ENCODE peak calls at places on chromosome 20, in ten cellular contexts. Q is neuronal stem cell; D is CD8-positive, alpha-beta memory T cell; Z is transverse colon; G is thyroid gland; U is right lobe of liver; F is stomach; I is pancreas; M is cardiac muscle cell; P is heart left ventricle. L is an unnamed sample.

GRCh38 chr20:37071481-37071911 is 24.3 kb downstream of the RBL1 start:
- DNase-seq in Z (no peak), I (no peak), D (no peak), U (no peak), F (no peak), P (no peak), Q (no peak), M (peak; percentile 23), G (no peak), L (no peak)

GRCh38 chr20:38230253-38230551 is 30.3 kb downstream of the KIAA1755 start:
- DNase-seq in Q (no peak), Z (no peak), D (no peak), M (no peak), I (no peak), P (no peak), U (no peak), F (no peak), G (no peak), L (no peak)

GRCh38 chr20:52150440-52151258 is 40.9 kb downstream of the ZFP64 start:
- DNase-seq in M (peak; percentile 68), F (no peak), Q (peak; percentile 17), G (peak; percentile 7), D (no peak), P (no peak), I (no peak), U (no peak), Z (no peak), L (no peak)

GRCh38 chr20:33702861-33703260 is 16.7 kb upstream of the E2F1 start:
- DNase-seq in I (no peak), P (peak; percentile 73), Z (no peak), F (no peak), M (no peak), D (no peak), G (peak; percentile 59), U (peak; percentile 63), Q (no peak), L (no peak)

GRCh38 chr20:10935658-10936057 is 261.9 kb upstream of the JAG1 start:
- DNase-seq in I (no peak), G (no peak), U (no peak), P (peak; percentile 27), M (peak; percentile 34), Q (no peak), F (no peak), Z (no peak), D (no peak), L (no peak)

GRCh38 chr20:53678990-53679596 is 85.5 kb upstream of the ZNF217 start:
- DNase-seq in U (no peak), G (no peak), I (no peak), P (no peak), M (peak; percentile 51), F (no peak), Q (no peak), Z (no peak), D (no peak), L (no peak)

GRCh38 chr20:17225891-17226409 is 890 bp upstream of the PCSK2 start:
- DNase-seq in P (no peak), Z (no peak), Q (no peak), G (peak; percentile 41), M (no peak), I (peak; percentile 18), F (no peak), U (no peak), D (no peak), L (no peak)

GRCh38 chr20:8790442-8791074 is 278.3 kb upstream of the PLCB4 start:
- DNase-seq in M (peak; percentile 70), D (no peak), Q (peak; percentile 29), G (peak; percentile 52), Z (peak; percentile 40), U (no peak), P (no peak), I (peak; percentile 46), F (peak; percentile 36), L (no peak)

GRCh38 chr20:37539424-37539823 is 11.7 kb upstream of the BLCAP start:
- DNase-seq in Q (no peak), I (no peak), F (no peak), P (no peak), G (no peak), D (no peak), M (no peak), U (no peak), Z (no peak), L (no peak)

GRCh38 chr20:22579711-22580697 is 4.4 kb downstream of the FOXA2 start:
- DNase-seq in G (no peak), F (peak; percentile 53), Z (no peak), I (peak; percentile 57), M (no peak), D (no peak), U (peak; percentile 59), P (no peak), Q (no peak), L (no peak)

GRCh38 chr20:57573893-57574292 is 13.0 kb downstream of the PCK1 start:
- DNase-seq in D (no peak), Z (no peak), I (no peak), U (no peak), M (no peak), G (no peak), P (no peak), F (no peak), Q (no peak), L (no peak)

DNA sequence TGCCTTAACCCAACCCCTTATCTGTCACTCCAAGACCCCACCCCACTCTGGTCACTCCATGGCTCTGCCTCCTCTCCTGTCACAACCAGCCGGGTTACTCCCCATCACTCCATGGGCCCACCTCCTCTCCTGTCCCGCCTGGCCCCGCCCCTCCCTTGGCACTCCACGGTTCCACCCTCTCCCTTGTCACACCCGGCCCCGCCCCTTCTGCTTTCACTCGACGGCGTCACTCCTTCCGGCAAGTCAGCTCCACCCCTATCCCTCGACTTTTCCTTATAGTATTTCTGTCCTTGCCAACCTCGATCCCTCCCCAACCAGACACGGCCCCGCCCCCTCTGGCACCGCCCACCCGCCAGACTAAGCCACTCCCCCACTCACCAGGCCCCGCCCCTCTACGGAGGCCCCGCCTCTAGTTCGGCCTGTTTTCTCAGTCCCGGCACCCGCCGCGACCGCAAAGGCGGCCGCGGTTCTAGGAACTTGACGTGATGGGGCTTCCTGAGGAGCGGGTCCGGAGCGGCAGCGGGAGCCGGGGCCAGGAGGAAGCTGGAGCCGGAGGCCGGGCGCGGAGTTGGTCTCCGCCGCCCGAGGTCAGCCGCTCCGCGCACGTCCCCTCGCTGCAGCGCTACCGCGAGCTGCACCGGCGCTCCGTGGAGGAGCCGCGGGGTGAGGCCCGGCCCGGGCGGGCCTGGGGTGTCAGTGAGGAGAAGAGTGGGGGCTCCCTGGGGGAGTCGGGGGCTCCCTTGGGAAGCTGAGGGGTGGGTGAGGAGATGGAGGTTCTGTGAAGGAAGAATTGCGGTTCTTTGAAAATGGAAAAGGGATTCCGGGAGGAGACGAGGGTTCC is at the start of gene ACSS2:
- DNase-seq in P (peak; percentile 100), Q (peak; percentile 97), G (peak; percentile 100), U (peak; percentile 100), F (peak; percentile 100), M (peak; percentile 99), I (peak; percentile 99), Z (peak; percentile 100), D (peak; percentile 92), L (peak; percentile 99)
- H3K27ac ChIP-seq in P (peak within 1 kb of the TSS; percentile 95), Q (peak within 1 kb of the TSS; percentile 14), G (peak within 1 kb of the TSS; percentile 86), U (peak within 1 kb of the TSS; percentile 91), F (peak within 1 kb of the TSS; percentile 92), M (peak within 1 kb of the TSS; percentile 76), I (peak within 1 kb of the TSS; percentile 56), Z (peak within 1 kb of the TSS; percentile 97), D (peak within 1 kb of the TSS; percentile 59), L (peak within 1 kb of the TSS; percentile 95)

GRCh38 chr20:63549679-63550282 is 2.2 kb upstream of the SRMS start:
- DNase-seq in M (no peak), D (no peak), G (no peak), Q (no peak), Z (no peak), F (no peak), I (no peak), U (no peak), P (no peak), L (no peak)
- H3K4me1 ChIP-seq in M (no peaks in the 10 kb centered on the region), D (peaks cover 16% of the 10 kb centered on the region), G (peaks cover 9% of the 10 kb centered on the region), Q (peaks cover 6% of the 10 kb centered on the region), Z (peaks cover 39% of the 10 kb centered on the region), F (peaks cover 23% of the 10 kb centered on the region), I (no peaks in the 10 kb centered on the region), U (no peaks in the 10 kb centered on the region), P (no peaks in the 10 kb centered on the region), L (peaks cover 5% of the 10 kb centered on the region)

GRCh38 chr20:44897133-44897532 is 11.6 kb downstream of the YWHAB start:
- DNase-seq in I (no peak), U (no peak), M (no peak), F (no peak), Z (no peak), P (no peak), Q (no peak), G (no peak), D (no peak), L (no peak)

GRCh38 chr20:44901972-44902371 is 7.9 kb upstream of the PABPC1L start:
- DNase-seq in G (no peak), F (no peak), Q (no peak), P (no peak), I (no peak), U (no peak), M (no peak), Z (no peak), D (no peak), L (no peak)

GRCh38 chr20:44904377-44904776 is 5.5 kb upstream of the PABPC1L start:
- DNase-seq in P (no peak), G (no peak), Q (no peak), D (no peak), U (no peak), I (no peak), M (no peak), F (no peak), Z (no peak), L (no peak)

GRCh38 chr20:44896583-44896982 is 11.1 kb downstream of the YWHAB start:
- DNase-seq in G (no peak), P (no peak), D (no peak), Z (no peak), M (peak; percentile 69), U (no peak), F (no peak), I (no peak), Q (no peak), L (no peak)

DNA sequence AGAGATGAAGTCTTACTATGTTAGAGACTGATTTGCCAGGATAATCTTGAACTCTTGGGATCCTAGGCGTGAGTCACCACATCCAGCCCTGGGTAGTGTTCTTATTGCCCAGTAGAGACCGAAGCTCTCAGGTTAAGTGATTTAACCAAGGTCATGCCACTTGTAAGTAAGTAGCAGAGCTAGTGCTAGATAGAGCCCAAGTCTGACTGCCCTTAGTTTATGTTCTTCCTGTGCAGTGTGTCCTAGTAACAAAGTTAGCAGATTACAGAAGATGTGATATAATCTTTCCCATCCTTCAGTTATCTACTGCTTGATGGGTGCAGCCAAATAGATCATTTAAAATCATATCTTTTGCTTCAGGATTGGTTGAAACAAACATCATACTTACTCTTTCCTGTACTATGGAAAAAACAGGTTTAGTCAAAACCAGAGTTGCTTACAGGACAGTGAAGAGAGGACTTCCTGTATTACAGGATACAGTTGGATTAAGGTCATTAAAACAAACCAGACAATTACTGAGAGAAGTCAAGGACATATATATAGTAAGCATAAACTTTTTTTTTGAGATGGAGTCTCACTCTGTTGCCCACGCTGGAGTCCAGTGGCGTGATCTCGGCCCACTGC is 9.5 kb upstream of the PABPC1L start:
- DNase-seq in D (no peak), Q (no peak), U (no peak), M (no peak), I (no peak), Z (no peak), P (no peak), G (no peak), F (no peak), L (no peak)
- H3K36me3 ChIP-seq in D (peaks cover 45% of the 10 kb centered on the region), Q (peaks cover 11% of the 10 kb centered on the region), U (peaks cover 4% of the 10 kb centered on the region), M (peaks cover 40% of the 10 kb centered on the region), I (peaks cover 31% of the 10 kb centered on the region), Z (no peaks in the 10 kb centered on the region), P (peaks cover 33% of the 10 kb centered on the region), G (peaks cover 25% of the 10 kb centered on the region), F (peaks cover 27% of the 10 kb centered on the region), L (peaks cover 31% of the 10 kb centered on the region)

GRCh38 chr20:48741669-48742068 is 86.1 kb downstream of the PREX1 start:
- DNase-seq in G (no peak), M (no peak), I (no peak), F (no peak), P (no peak), D (no peak), U (no peak), Q (no peak), Z (no peak), L (no peak)
- H3K27ac ChIP-seq in G (no peak overlapping the region), M (no peak overlapping the region), I (no peak overlapping the region), F (no peak overlapping the region), P (no peak overlapping the region), D (no peak overlapping the region), U (no peak overlapping the region), Q (no peak overlapping the region), Z (no peak overlapping the region), L (no peak overlapping the region)

L was measured in thoracic aorta.